ENCODE peak calls at places on chromosome 4, in nine cellular contexts. B is IMR-90; A is activated CD4-positive, alpha-beta T cell treated with anti-CD3 and anti-CD28 coated beads, Interleukin-2, amount 50 U/mL, for 24 hours; G is M059J; W is D721Med; K is mesothelial cell of epicardium; R is H9; D is neural progenitor cell; H is GM12865. I is an unnamed sample.

GRCh38 chr4:59920414-59920813 is 1279.7 kb upstream of the ADGRL3 start:
- DNase-seq in B (no peak), A (no peak), G (no peak), W (no peak), K (no peak), R (peak), D (peak), H (no peak), I (no peak)

GRCh38 chr4:3365871-3366842 is 73.3 kb downstream of the RGS12 start:
- DNase-seq in B (no peak), A (no peak), G (no peak), W (no peak), K (no peak), R (no peak), D (no peak), H (no peak), I (no peak)

GRCh38 chr4:113575391-113575790 is 186.1 kb downstream of the CAMK2D start:
- DNase-seq in B (peak), A (no peak), G (peak), W (no peak), K (no peak), R (no peak), D (no peak), H (no peak), I (no peak)

GRCh38 chr4:120071192-120071795 is 4.6 kb upstream of the MAD2L1 start:
- DNase-seq in B (peak), A (peak), G (peak), W (no peak), K (no peak), R (no peak), D (peak), H (peak), I (no peak)

GRCh38 chr4:38488891-38489861 is 174.8 kb upstream of the KLF3 start:
- DNase-seq in B (no peak), A (no peak), G (no peak), W (no peak), K (no peak), R (peak), D (peak), H (no peak), I (peak)

GRCh38 chr4:118032691-118033090 is 1.6 kb upstream of the NDST3 start:
- DNase-seq in B (peak), A (no peak), G (peak), W (no peak), K (no peak), R (peak), D (no peak), H (no peak), I (no peak)

GRCh38 chr4:137819964-137820383 is 287.7 kb upstream of the PCDH18 start:
- DNase-seq in B (peak), A (no peak), G (peak), W (no peak), K (no peak), R (peak), D (peak), H (peak), I (no peak)

GRCh38 chr4:156242390-156242789 is 288.7 kb upstream of the CTSO start:
- DNase-seq in B (no peak), A (no peak), G (peak), W (no peak), K (no peak), R (no peak), D (no peak), H (no peak), I (no peak)

GRCh38 chr4:98828801-98829200 is 100.1 kb downstream of the EIF4E start:
- DNase-seq in B (no peak), A (peak), G (peak), W (no peak), K (no peak), R (peak), D (peak), H (peak), I (no peak)

GRCh38 chr4:46946914-46947313 is 37.9 kb upstream of the COX7B2 start:
- DNase-seq in B (peak), A (no peak), G (peak), W (no peak), K (no peak), R (no peak), D (no peak), H (no peak), I (no peak)

GRCh38 chr4:177461606-177462005 is 19.4 kb upstream of the AGA start:
- DNase-seq in B (no peak), A (no peak), G (no peak), W (no peak), K (no peak), R (no peak), D (no peak), H (no peak), I (no peak)

GRCh38 chr4:123468479-123469031 is 72.0 kb downstream of the SPRY1 start:
- DNase-seq in B (no peak), A (no peak), G (no peak), W (no peak), K (no peak), R (no peak), D (no peak), H (no peak), I (no peak)

GRCh38 chr4:108172231-108172779 is 3.6 kb upstream of the LEF1 start:
- DNase-seq in B (no peak), A (no peak), G (peak), W (no peak), K (peak), R (peak), D (peak), H (peak), I (no peak)

GRCh38 chr4:179225594-179225993 is 1783.4 kb upstream of the AGA start:
- DNase-seq in B (peak), A (no peak), G (peak), W (no peak), K (no peak), R (no peak), D (no peak), H (no peak), I (no peak)

GRCh38 chr4:37447886-37448285 is 203.3 kb downstream of the NWD2 start:
- DNase-seq in B (no peak), A (no peak), G (peak), W (no peak), K (no peak), R (no peak), D (no peak), H (no peak), I (no peak)

GRCh38 chr4:82787342-82787741 is 11.3 kb downstream of the SCD5 start:
- DNase-seq in B (no peak), A (no peak), G (peak), W (no peak), K (no peak), R (peak), D (no peak), H (no peak), I (no peak)

GRCh38 chr4:39641451-39641850 is 2.8 kb upstream of the SMIM14 start:
- DNase-seq in B (no peak), A (no peak), G (no peak), W (no peak), K (no peak), R (peak), D (peak), H (no peak), I (no peak)

GRCh38 chr4:105966046-105966445 is 70.8 kb downstream of the NPNT start:
- DNase-seq in B (peak), A (no peak), G (peak), W (no peak), K (no peak), R (no peak), D (no peak), H (no peak), I (no peak)

GRCh38 chr4:76216975-76217814 is 3.6 kb upstream of the SCARB2 start:
- DNase-seq in B (no peak), A (no peak), G (peak), W (no peak), K (no peak), R (no peak), D (no peak), H (no peak), I (no peak)

GRCh38 chr4:173538148-173538902 is 8.3 kb upstream of the HAND2 start:
- DNase-seq in B (no peak), A (no peak), G (peak), W (no peak), K (peak), R (no peak), D (peak), H (no peak), I (no peak)

GRCh38 chr4:185792384-185793146 is 19.4 kb downstream of the SORBS2 start:
- DNase-seq in B (peak), A (no peak), G (peak), W (no peak), K (no peak), R (no peak), D (peak), H (no peak), I (peak)

GRCh38 chr4:72302981-72303704 is 265.9 kb downstream of the ADAMTS3 start:
- DNase-seq in B (peak), A (peak), G (peak), W (no peak), K (no peak), R (peak), D (peak), H (peak), I (no peak)

GRCh38 chr4:168524006-168524405 is 27.2 kb downstream of the PALLD start:
- DNase-seq in B (peak), A (no peak), G (peak), W (no peak), K (no peak), R (no peak), D (no peak), H (no peak), I (no peak)

GRCh38 chr4:7295917-7296660 is 103.8 kb downstream of the SORCS2 start:
- DNase-seq in B (peak), A (no peak), G (peak), W (no peak), K (no peak), R (no peak), D (no peak), H (peak), I (no peak)

GRCh38 chr4:81466841-81467671 is 4.7 kb downstream of the RASGEF1B start:
- DNase-seq in B (peak), A (peak), G (peak), W (no peak), K (peak), R (peak), D (peak), H (peak), I (no peak)

GRCh38 chr4:1872918-1873269 is 1.7 kb downstream of the NSD2 start:
- DNase-seq in B (peak), A (peak), G (peak), W (no peak), K (no peak), R (no peak), D (no peak), H (peak), I (no peak)

GRCh38 chr4:53714377-53715140 is 123.3 kb upstream of the LNX1 start:
- DNase-seq in B (peak), A (no peak), G (peak), W (no peak), K (no peak), R (no peak), D (no peak), H (no peak), I (no peak)

GRCh38 chr4:105139646-105140045 is 7.0 kb upstream of the TET2 start:
- DNase-seq in B (no peak), A (no peak), G (no peak), W (no peak), K (no peak), R (no peak), D (no peak), H (no peak), I (no peak)

GRCh38 chr4:754221-755120 is 48.8 kb downstream of the PCGF3 start:
- DNase-seq in B (no peak), A (no peak), G (no peak), W (no peak), K (no peak), R (no peak), D (no peak), H (no peak), I (no peak)

GRCh38 chr4:38099020-38099600 is 138.9 kb downstream of the PTTG2 start:
- DNase-seq in B (no peak), A (no peak), G (no peak), W (no peak), K (no peak), R (no peak), D (no peak), H (no peak), I (no peak)

GRCh38 chr4:182144621-182145359 is 98.4 kb upstream of the TENM3 start:
- DNase-seq in B (peak), A (no peak), G (peak), W (no peak), K (no peak), R (peak), D (peak), H (peak), I (no peak)

GRCh38 chr4:956531-957230 is 16.7 kb downstream of the DGKQ start:
- DNase-seq in B (no peak), A (no peak), G (no peak), W (no peak), K (no peak), R (no peak), D (no peak), H (no peak), I (no peak)

GRCh38 chr4:173642509-173642908 is 112.5 kb upstream of the HAND2 start:
- DNase-seq in B (no peak), A (no peak), G (no peak), W (no peak), K (no peak), R (no peak), D (no peak), H (no peak), I (no peak)

GRCh38 chr4:5972571-5972970 is 45.7 kb downstream of the C4orf50 start:
- DNase-seq in B (no peak), A (no peak), G (no peak), W (no peak), K (no peak), R (no peak), D (no peak), H (no peak), I (no peak)